ENCODE peak calls at places on chromosomes 4 and X, in four cellular contexts. K is HCT116, V is PC-3, O is hepatocyte. P is an unnamed sample.

GRCh38 chr4:99653921-99654890 is 3.4 kb downstream of the C4orf54 start:
- DNase-seq in K (no peak), V (no peak), O (no peak), P (no peak)

GRCh38 chr4:24489870-24490269 is 94.5 kb downstream of the DHX15 start:
- DNase-seq in K (no peak), V (no peak), O (peak; percentile 22), P (no peak)

GRCh38 chr4:25180524-25181131 is 20.4 kb upstream of the SEPSECS start:
- DNase-seq in K (peak; percentile 32), V (peak; percentile 50), O (peak; percentile 59), P (peak; percentile 74)

GRCh38 chr4:69058410-69059059 is 37.7 kb upstream of the UGT2B7 start:
- DNase-seq in K (no peak), V (no peak), O (no peak), P (no peak)

GRCh38 chr4:172515266-172515879 is 653.2 kb upstream of the GALNT7 start:
- DNase-seq in K (no peak), V (no peak), O (peak; percentile 1), P (no peak)

GRCh38 chrX:149937881-149938426 is 337 bp downstream of the EOLA2 start:
- DNase-seq in K (no peak), V (no peak), O (peak; percentile 37), P (peak; percentile 43)

GRCh38 chr4:8283631-8284121 is 14.1 kb downstream of the HTRA3 start:
- DNase-seq in K (no peak), V (no peak), O (no peak), P (no peak)

GRCh38 chr4:148795156-148795864 is 353.1 kb upstream of the NR3C2 start:
- DNase-seq in K (no peak), V (peak; percentile 19), O (peak; percentile 59), P (no peak)

GRCh38 chrX:55490974-55491373 is 1.3 kb upstream of the USP51 start:
- DNase-seq in K (no peak), V (no peak), O (no peak), P (no peak)

GRCh38 chrX:11188664-11189063 is 77.5 kb downstream of the HCCS start:
- DNase-seq in K (no peak), V (peak; percentile 85), O (no peak), P (peak; percentile 58)

GRCh38 chr4:149887091-149887490 is 71.4 kb upstream of the IQCM start:
- DNase-seq in K (no peak), V (peak; percentile 21), O (no peak), P (no peak)

GRCh38 chr4:16129336-16129735 is 45.5 kb upstream of the PROM1 start:
- DNase-seq in K (no peak), V (no peak), O (peak; percentile 23), P (no peak)

GRCh38 chrX:41457618-41458192 is 10.6 kb downstream of the NYX start:
- DNase-seq in K (no peak), V (peak; percentile 6), O (no peak), P (peak; percentile 5)

GRCh38 chr4:17997129-17997528 is 24.4 kb downstream of the LCORL start:
- DNase-seq in K (no peak), V (no peak), O (no peak), P (no peak)

DNA sequence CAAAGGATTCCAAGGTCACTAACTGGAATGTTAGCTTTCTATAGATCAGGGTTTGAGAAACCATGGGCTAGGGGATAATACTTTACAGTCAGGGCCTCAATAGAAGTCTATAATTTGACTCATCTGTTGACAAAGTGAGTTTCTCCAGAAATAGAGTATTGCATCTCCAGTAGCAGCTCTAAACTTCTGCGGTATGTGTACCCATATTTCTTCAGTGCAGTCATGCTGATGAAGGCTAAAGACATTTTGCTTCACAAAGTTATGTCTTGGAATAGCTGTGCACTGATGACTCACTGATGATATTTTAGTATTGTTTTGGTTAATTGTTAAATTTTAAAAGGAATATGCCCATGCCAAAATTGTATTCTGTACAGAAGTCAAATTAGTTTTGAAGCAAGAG is 464.9 kb upstream of the AMOT start:
- DNase-seq in K (no peak), V (peak; percentile 11), O (no peak), P (peak; percentile 82)
- TF ChIP-seq EZH2phosphoT487 in K (no peak), V (no peak), O (no peak), P (no peak)

GRCh38 chr4:53422367-53422766 is 44.9 kb downstream of the FIP1L1 start:
- DNase-seq in K (no peak), V (no peak), O (no peak), P (no peak)
- H2AFZ ChIP-seq in K (no peak overlapping the region), V (no peak overlapping the region), O (no peak overlapping the region), P (no peak overlapping the region)

DNA sequence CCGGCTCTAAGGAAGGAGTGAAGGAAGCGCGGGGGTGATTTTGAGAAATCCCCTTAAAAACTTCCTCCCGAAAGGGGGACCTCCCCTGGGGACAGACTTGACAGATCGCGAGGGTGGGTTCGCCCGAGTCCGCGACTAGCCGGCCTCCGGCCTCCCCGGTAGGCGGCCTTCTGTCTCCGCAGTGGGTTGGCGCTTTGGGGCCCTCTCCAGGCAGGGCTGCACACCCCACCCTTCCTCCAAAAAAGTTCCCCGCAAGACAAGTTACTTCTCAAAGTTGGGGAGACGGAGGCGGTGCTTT is 24.8 kb downstream of the HOPX start:
- DNase-seq in K (no peak), V (no peak), O (peak; percentile 19), P (no peak)
- TF ChIP-seq EZH2 in K (no peak), V (no peak), O (no peak), P (no peak)

DNA sequence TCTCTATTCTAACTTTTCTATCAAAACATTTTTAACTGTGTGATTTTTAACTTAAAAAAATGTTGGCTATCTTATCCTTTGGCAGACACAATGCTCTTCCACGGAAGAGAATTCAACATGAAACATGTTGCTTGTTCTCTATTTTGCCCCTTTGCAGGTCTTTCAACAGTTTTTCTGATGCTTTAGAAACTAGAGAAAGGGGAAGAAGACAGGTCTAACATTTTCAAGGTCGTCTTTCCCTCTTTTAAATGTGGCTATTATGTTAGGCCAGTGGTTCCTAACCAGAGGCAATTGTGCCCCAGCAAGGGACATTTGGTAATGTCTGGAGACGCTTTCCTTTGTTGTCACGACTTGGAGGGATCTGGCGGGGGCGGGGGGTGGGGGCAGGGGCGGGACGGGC is 95.0 kb downstream of the SH3KBP1 start:
- DNase-seq in K (no peak), V (no peak), O (no peak), P (no peak)
- TF ChIP-seq EZH2phosphoT487 in K (no peak), V (no peak), O (no peak), P (no peak)

DNA sequence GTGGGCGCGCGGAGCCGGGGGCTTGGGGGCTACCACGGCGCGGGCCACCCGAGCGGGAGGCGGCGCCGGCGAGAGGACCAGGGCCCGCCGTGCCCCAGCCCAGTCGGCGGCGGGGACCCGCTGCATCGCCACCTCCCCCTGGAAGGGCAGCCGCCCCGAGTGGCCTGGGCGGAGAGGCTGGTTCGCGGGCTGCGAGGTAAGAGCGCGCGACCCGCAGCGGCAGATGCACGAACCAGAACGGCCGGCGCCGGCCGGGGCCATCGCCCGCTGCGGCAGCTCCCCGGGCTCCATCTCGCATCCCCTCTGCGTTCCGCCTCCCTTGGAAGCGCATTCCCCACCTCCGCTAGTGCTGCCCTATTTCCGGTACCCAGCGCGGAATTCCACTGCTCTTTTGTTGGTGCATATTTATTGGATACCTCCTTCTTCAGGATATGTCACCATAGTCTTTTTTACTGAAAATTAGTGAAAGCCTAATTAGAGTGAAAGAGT is 742 bp downstream of the PKD2 start:
- DNase-seq in K (no peak), V (peak; percentile 35), O (peak; percentile 67), P (peak; percentile 80)
- H2AFZ ChIP-seq in K (no peak overlapping the region), V (peak overlapping the region; percentile 74), O (peak overlapping the region; percentile 38), P (peak overlapping the region; percentile 47)

DNA sequence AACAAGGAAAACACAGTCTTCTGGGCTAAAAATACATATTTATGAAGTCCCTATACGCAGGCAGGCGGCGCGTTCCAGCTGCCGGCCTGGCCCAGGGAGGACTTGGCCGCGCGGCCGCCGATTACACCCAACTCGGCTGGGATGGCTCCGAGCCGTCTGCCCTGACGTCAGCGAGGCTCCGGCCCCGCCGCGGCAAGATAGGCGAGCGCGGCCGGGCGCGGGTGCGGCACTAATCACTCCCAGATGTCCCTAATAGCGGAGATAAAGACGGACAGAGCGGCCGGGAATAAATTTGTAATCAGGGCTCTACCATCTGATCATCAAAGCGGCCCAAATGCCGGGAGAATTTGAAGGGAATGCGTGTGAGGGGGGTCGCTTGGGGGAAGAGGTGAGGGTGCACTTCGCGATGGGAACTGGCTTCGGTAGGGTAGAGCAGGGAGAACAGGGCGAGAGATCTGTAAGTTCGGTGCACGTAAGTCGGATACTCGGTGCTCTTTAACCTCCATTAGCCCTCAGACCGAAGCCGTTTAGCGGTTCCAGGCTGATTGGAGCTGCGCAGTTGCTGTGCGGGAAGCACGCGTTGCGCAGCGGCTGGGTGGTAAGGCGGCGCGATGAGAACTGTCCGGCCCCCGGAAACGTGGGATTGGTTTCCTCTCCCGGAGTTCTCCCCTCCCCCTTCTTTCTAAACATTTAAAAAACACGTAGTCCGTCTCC is 7.7 kb downstream of the HAND2 start:
- DNase-seq in K (no peak), V (no peak), O (peak; percentile 93), P (peak; percentile 99)
- TF ChIP-seq EZH2 in K (no peak), V (no peak), O (peak; percentile 45), P (no peak)

P was measured in GM23248.